ENCODE peak calls at places on chromosomes 5 and 9, in four cellular contexts. Q is ELR; O is activated CD4-positive, alpha-beta T cell treated with anti-CD3 and anti-CD28 coated beads, Interleukin-2, amount 50 U/mL, for 1 hour; H is MCF 10A. P is an unnamed sample.

GRCh38 chr5:55853271-55853670 is 2.1 kb downstream of the IL31RA start:
- DNase-seq in H (peak; percentile 49), Q (peak; percentile 28), O (no peak), P (peak; percentile 67)

GRCh38 chr5:5037674-5038073 is 102.5 kb upstream of the ADAMTS16 start:
- DNase-seq in O (no peak), H (no peak), Q (no peak), P (no peak)

GRCh38 chr9:2461886-2462285 is 159.7 kb upstream of the VLDLR start:
- DNase-seq in O (no peak), H (no peak), Q (no peak), P (no peak)

GRCh38 chr9:93133641-93134017 is 422 bp downstream of the NINJ1 start:
- DNase-seq in Q (peak; percentile 92), H (peak; percentile 51), O (peak; percentile 54), P (peak; percentile 62)

GRCh38 chr5:174606646-174607045 is 117.7 kb upstream of the MSX2 start:
- DNase-seq in H (no peak), O (no peak), Q (no peak), P (no peak)

GRCh38 chr5:41869150-41869738 is 981 bp downstream of the OXCT1 start:
- DNase-seq in O (no peak), H (peak; percentile 40), Q (peak; percentile 49), P (peak; percentile 42)

GRCh38 chr5:77693913-77694312 is 55.4 kb upstream of the OTP start:
- DNase-seq in O (no peak), Q (no peak), H (no peak), P (no peak)

GRCh38 chr9:36765077-36765390 is 192.3 kb downstream of the MELK start:
- DNase-seq in Q (no peak), H (no peak), O (no peak), P (no peak)

GRCh38 chr9:17509151-17509550 is 69.7 kb upstream of the SH3GL2 start:
- DNase-seq in O (no peak), H (no peak), Q (no peak), P (no peak)

GRCh38 chr5:43674536-43674935 is 71.6 kb downstream of the NNT start:
- DNase-seq in Q (no peak), O (no peak), H (no peak), P (no peak)

P was measured in mammary epithelial cell.